ENCODE peak calls at places on chromosomes 7 and 10, in six cellular contexts. D is LoVo, Q is KG1, Z is mucosa of gallbladder, S is astrocyte of the cerebellum, T is AG04450. V is an unnamed sample.

GRCh38 chr7:124996778-124997177 is 67.2 kb upstream of the POT1 start:
- DNase-seq in D (no peak), Q (no peak), Z (no peak), S (no peak), T (no peak), V (no peak)

GRCh38 chr7:42940985-42941847 is 9.0 kb downstream of the MRPL32 start:
- DNase-seq in D (peak), Q (peak), Z (peak), S (peak), T (peak), V (peak)

GRCh38 chr10:85224366-85224960 is 896.1 kb downstream of the CCSER2 start:
- DNase-seq in D (no peak), Q (no peak), Z (no peak), S (no peak), T (no peak), V (no peak)

GRCh38 chr10:48246501-48246900 is 28.0 kb downstream of the FRMPD2 start:
- DNase-seq in D (no peak), Q (no peak), Z (no peak), S (no peak), T (no peak), V (no peak)

GRCh38 chr10:76205361-76205760 is 773.9 kb downstream of the LRMDA start:
- DNase-seq in D (no peak), Q (no peak), Z (no peak), S (no peak), T (no peak), V (no peak)

GRCh38 chr10:110273474-110273873 is 31.2 kb downstream of the SMNDC1 start:
- DNase-seq in D (no peak), Q (no peak), Z (peak), S (peak), T (peak), V (no peak)

GRCh38 chr7:159065852-159066480 is 78.7 kb downstream of the VIPR2 start:
- DNase-seq in D (no peak), Q (no peak), Z (no peak), S (no peak), T (no peak), V (no peak)

GRCh38 chr10:78250313-78251040 is 216.8 kb downstream of the RPS24 start:
- DNase-seq in D (no peak), Q (peak), Z (no peak), S (no peak), T (no peak), V (no peak)

GRCh38 chr10:75395955-75396860 is 5.4 kb downstream of the ZNF503 start:
- DNase-seq in D (no peak), Q (no peak), Z (peak), S (no peak), T (no peak), V (no peak)

GRCh38 chr10:42930516-42931205 is 146.2 kb upstream of the RET start:
- DNase-seq in D (no peak), Q (no peak), Z (no peak), S (no peak), T (no peak), V (no peak)

GRCh38 chr7:115471891-115472290 is 550.0 kb downstream of the MDFIC start:
- DNase-seq in D (no peak), Q (no peak), Z (no peak), S (peak), T (no peak), V (peak)

GRCh38 chr7:19397917-19398316 is 252.7 kb upstream of the FERD3L start:
- DNase-seq in D (no peak), Q (peak), Z (no peak), S (no peak), T (no peak), V (no peak)

GRCh38 chr10:31760674-31761081 is 168.0 kb downstream of the ARHGAP12 start:
- DNase-seq in D (no peak), Q (no peak), Z (no peak), S (no peak), T (no peak), V (no peak)

GRCh38 chr7:32501522-32501921 is 6.2 kb downstream of the AVL9 start:
- DNase-seq in D (no peak), Q (no peak), Z (no peak), S (no peak), T (no peak), V (no peak)

GRCh38 chr7:136134503-136134902 is 157.3 kb upstream of the MTPN start:
- DNase-seq in D (no peak), Q (no peak), Z (no peak), S (no peak), T (no peak), V (no peak)

GRCh38 chr10:69345402-69345801 is 67.1 kb downstream of the HK1 start:
- DNase-seq in D (no peak), Q (no peak), Z (no peak), S (no peak), T (no peak), V (no peak)

GRCh38 chr7:2611921-2612320 is 19.9 kb upstream of the TTYH3 start:
- DNase-seq in D (no peak), Q (no peak), Z (no peak), S (no peak), T (no peak), V (no peak)

GRCh38 chr7:142933092-142933475 is 462 bp downstream of the TRPV5 start:
- DNase-seq in D (no peak), Q (no peak), Z (no peak), S (no peak), T (no peak), V (no peak)

GRCh38 chr7:69847921-69848612 is 249.8 kb downstream of the AUTS2 start:
- DNase-seq in D (no peak), Q (no peak), Z (no peak), S (no peak), T (no peak), V (no peak)

GRCh38 chr7:155951554-155952158 is 139.4 kb upstream of the SHH start:
- DNase-seq in D (peak), Q (no peak), Z (peak), S (peak), T (peak), V (no peak)

GRCh38 chr7:17991866-17992648 is 35.6 kb downstream of the PRPS1L1 start:
- DNase-seq in D (no peak), Q (no peak), Z (no peak), S (no peak), T (no peak), V (no peak)

GRCh38 chr10:71268247-71268691 is 50.8 kb upstream of the SLC29A3 start:
- DNase-seq in D (no peak), Q (no peak), Z (no peak), S (no peak), T (no peak), V (no peak)

GRCh38 chr7:11437987-11438386 is 394.0 kb downstream of the THSD7A start:
- DNase-seq in D (no peak), Q (no peak), Z (no peak), S (no peak), T (peak), V (no peak)

GRCh38 chr7:80386686-80387085 is 125.2 kb downstream of the GNAT3 start:
- DNase-seq in D (no peak), Q (no peak), Z (no peak), S (no peak), T (no peak), V (no peak)

GRCh38 chr10:11516419-11516721 is 95.1 kb downstream of the USP6NL start:
- DNase-seq in D (no peak), Q (no peak), Z (no peak), S (no peak), T (no peak), V (no peak)

GRCh38 chr10:30056767-30057355 is 2.5 kb downstream of the JCAD start:
- DNase-seq in D (peak), Q (no peak), Z (no peak), S (no peak), T (no peak), V (no peak)

GRCh38 chr7:680411-681127 is 45.9 kb upstream of the DNAAF5 start:
- DNase-seq in D (no peak), Q (no peak), Z (no peak), S (no peak), T (no peak), V (no peak)

GRCh38 chr7:65924193-65924592 is 51.3 kb downstream of the VKORC1L1 start:
- DNase-seq in D (no peak), Q (no peak), Z (no peak), S (no peak), T (no peak), V (no peak)

GRCh38 chr10:16999665-17000451 is 129.8 kb downstream of the CUBN start:
- DNase-seq in D (no peak), Q (no peak), Z (no peak), S (no peak), T (peak), V (no peak)

GRCh38 chr7:130144632-130145171 is 60.5 kb downstream of the TMEM209 start:
- DNase-seq in D (peak), Q (no peak), Z (no peak), S (peak), T (peak), V (no peak)

GRCh38 chr7:29372351-29372931 is 177.9 kb downstream of the CHN2 start:
- DNase-seq in D (no peak), Q (no peak), Z (no peak), S (no peak), T (no peak), V (no peak)

GRCh38 chr10:110081914-110082313 is 74.1 kb downstream of the ADD3 start:
- DNase-seq in D (peak), Q (peak), Z (no peak), S (no peak), T (no peak), V (no peak)

GRCh38 chr7:8442814-8443304 is 9.4 kb downstream of the NXPH1 start:
- DNase-seq in D (no peak), Q (peak), Z (peak), S (no peak), T (no peak), V (no peak)

GRCh38 chr7:147981072-147981813 is 609.3 kb upstream of the C7orf33 start:
- DNase-seq in D (no peak), Q (no peak), Z (no peak), S (no peak), T (no peak), V (no peak)

GRCh38 chr7:111067682-111068081 is 23.2 kb upstream of the LRRN3 start:
- DNase-seq in D (no peak), Q (no peak), Z (no peak), S (no peak), T (no peak), V (no peak)

GRCh38 chr7:1696671-1697498 is 26.8 kb downstream of the ELFN1 start:
- DNase-seq in D (no peak), Q (no peak), Z (no peak), S (no peak), T (no peak), V (no peak)

GRCh38 chr10:89367529-89367928 is 10.3 kb upstream of the IFIT1B start:
- DNase-seq in D (no peak), Q (no peak), Z (no peak), S (no peak), T (no peak), V (no peak)

GRCh38 chr10:70312972-70313371 is 29.2 kb upstream of the NPFFR1 start:
- DNase-seq in D (no peak), Q (no peak), Z (no peak), S (no peak), T (no peak), V (no peak)

V was measured in HFF-Myc.